ENCODE peak calls at places on chromosome 13, in five cellular contexts. G is suprapubic skin, O is H1, C is heart left ventricle, W is body of pancreas. D is an unnamed sample.

GRCh38 chr13:31051999-31052398 is 109.7 kb downstream of the HSPH1 start:
- DNase-seq in G (peak), O (no peak), C (no peak), W (no peak), D (no peak)

GRCh38 chr13:80504453-80504852 is 163.5 kb upstream of the SPRY2 start:
- DNase-seq in G (no peak), O (no peak), C (no peak), W (no peak), D (no peak)

GRCh38 chr13:106100261-106100919 is 435.1 kb downstream of the EFNB2 start:
- DNase-seq in G (no peak), O (peak), C (no peak), W (no peak), D (no peak)

GRCh38 chr13:27203186-27203585 is 31.6 kb upstream of the USP12 start:
- DNase-seq in G (no peak), O (no peak), C (no peak), W (no peak), D (no peak)

GRCh38 chr13:98523455-98524102 is 53.3 kb downstream of the STK24 start:
- DNase-seq in G (peak), O (no peak), C (no peak), W (no peak), D (no peak)

GRCh38 chr13:23741879-23742510 is 147.2 kb downstream of the MIPEP start:
- DNase-seq in G (no peak), O (peak), C (no peak), W (no peak), D (no peak)

GRCh38 chr13:76696370-76696769 is 189.8 kb downstream of the KCTD12 start:
- DNase-seq in G (no peak), O (no peak), C (no peak), W (no peak), D (no peak)

GRCh38 chr13:61410669-61411297 is 4.9 kb downstream of the PCDH20 start:
- DNase-seq in G (no peak), O (no peak), C (no peak), W (no peak), D (no peak)

GRCh38 chr13:35994131-35994966 is 136.8 kb downstream of the DCLK1 start:
- DNase-seq in G (no peak), O (no peak), C (peak), W (peak), D (no peak)

GRCh38 chr13:107018285-107018684 is 450.3 kb upstream of the ARGLU1 start:
- DNase-seq in G (no peak), O (no peak), C (no peak), W (no peak), D (no peak)

GRCh38 chr13:40589285-40590109 is 76.9 kb downstream of the FOXO1 start:
- DNase-seq in G (no peak), O (no peak), C (peak), W (peak), D (no peak)

GRCh38 chr13:51262501-51263211 is 40.5 kb downstream of the FAM124A start:
- DNase-seq in G (no peak), O (no peak), C (no peak), W (no peak), D (no peak)

GRCh38 chr13:42728507-42729180 is 52.7 kb upstream of the FAM216B start:
- DNase-seq in G (no peak), O (no peak), C (no peak), W (no peak), D (no peak)

GRCh38 chr13:50993908-50994307 is 84.3 kb downstream of the RNASEH2B start:
- DNase-seq in G (no peak), O (no peak), C (no peak), W (no peak), D (no peak)

GRCh38 chr13:99617474-99618255 is 116.4 kb downstream of the TM9SF2 start:
- DNase-seq in G (no peak), O (no peak), C (no peak), W (no peak), D (no peak)

GRCh38 chr13:51801631-51802099 is 2.3 kb downstream of the DHRS12 start:
- DNase-seq in G (no peak), O (no peak), C (peak), W (peak), D (peak)

GRCh38 chr13:60970736-60971135 is 444.9 kb downstream of the PCDH20 start:
- DNase-seq in G (no peak), O (peak), C (no peak), W (no peak), D (no peak)

GRCh38 chr13:31442605-31443004 is 242.8 kb downstream of the B3GLCT start:
- DNase-seq in G (no peak), O (no peak), C (no peak), W (no peak), D (no peak)

GRCh38 chr13:29571876-29572570 is 23.5 kb downstream of the SLC7A1 start:
- DNase-seq in G (no peak), O (no peak), C (no peak), W (no peak), D (no peak)

GRCh38 chr13:110250258-110250891 is 56.6 kb downstream of the COL4A1 start:
- DNase-seq in G (peak), O (no peak), C (peak), W (peak), D (no peak)

GRCh38 chr13:98172570-98173405 is 4.3 kb downstream of the RNF113B start:
- DNase-seq in G (no peak), O (no peak), C (no peak), W (no peak), D (no peak)

GRCh38 chr13:97506511-97506910 is 72.5 kb downstream of the RAP2A start:
- DNase-seq in G (no peak), O (no peak), C (no peak), W (peak), D (no peak)

GRCh38 chr13:97005631-97006262 is 11.5 kb upstream of the OXGR1 start:
- DNase-seq in G (no peak), O (no peak), C (no peak), W (no peak), D (no peak)

GRCh38 chr13:113979791-113980471 is 6.1 kb upstream of the C13orf46 start:
- DNase-seq in G (no peak), O (no peak), C (no peak), W (no peak), D (no peak)

GRCh38 chr13:113980489-113981064 is 6.7 kb upstream of the C13orf46 start:
- DNase-seq in G (no peak), O (no peak), C (no peak), W (no peak), D (no peak)

GRCh38 chr13:113981611-113982295 is 7.9 kb upstream of the C13orf46 start:
- DNase-seq in G (no peak), O (no peak), C (no peak), W (no peak), D (no peak)

GRCh38 chr13:113982296-113982661 is 8.4 kb upstream of the C13orf46 start:
- DNase-seq in G (peak), O (no peak), C (no peak), W (no peak), D (no peak)

GRCh38 chr13:113981201-113981605 is 7.3 kb upstream of the C13orf46 start:
- DNase-seq in G (peak), O (no peak), C (no peak), W (peak), D (peak)
- TF ChIP-seq POLR2A in G (no peak), O (no peak), C (no peak), W (peak), D (no peak)

DNA sequence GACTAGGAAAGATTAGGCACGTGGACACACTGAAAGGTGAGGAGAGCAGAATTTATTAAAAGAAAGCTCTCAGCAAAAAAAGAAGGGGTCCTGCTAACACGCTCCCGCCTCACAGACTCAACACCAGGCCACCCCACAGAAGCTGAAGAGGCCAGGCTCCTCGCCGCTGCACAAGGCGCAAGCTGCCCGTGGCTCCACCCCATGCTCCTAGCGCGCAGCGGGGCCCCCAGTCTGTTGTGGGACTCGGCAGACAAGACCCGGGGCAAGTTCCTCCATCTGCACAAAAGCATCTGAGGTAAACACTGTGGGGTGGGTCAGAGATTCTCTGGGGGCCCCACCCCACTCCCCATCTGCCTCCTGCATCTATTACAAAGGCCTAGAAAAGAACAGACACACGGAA is 1462.4 kb downstream of the EFNB2 start:
- DNase-seq in G (no peak), O (no peak), C (no peak), W (no peak), D (no peak)
- H3K27ac ChIP-seq in G (no peak), O (no peak), C (no peak), W (no peak), D (no peak)

GRCh38 chr13:45464687-45465453 is at the start of gene COG3:
- DNase-seq in G (peak), O (peak), C (peak), W (peak), D (peak)
- TF ChIP-seq POLR2A in G (peak), O (peak), C (peak), W (peak), D (peak)

GRCh38 chr13:67100723-67101122 is 129.4 kb downstream of the PCDH9 start:
- DNase-seq in G (no peak), O (no peak), C (no peak), W (no peak), D (no peak)
- H3K27ac ChIP-seq in G (no peak), O (no peak), C (no peak), W (no peak), D (no peak)

GRCh38 chr13:75480691-75481175 is 1.2 kb downstream of the TBC1D4 start:
- DNase-seq in G (peak), O (no peak), C (peak), W (peak), D (peak)

GRCh38 chr13:75481176-75482069 is 546 bp downstream of the TBC1D4 start:
- DNase-seq in G (no peak), O (no peak), C (peak), W (peak), D (no peak)

GRCh38 chr13:75479102-75479501 is 2.9 kb downstream of the TBC1D4 start:
- DNase-seq in G (no peak), O (no peak), C (no peak), W (no peak), D (no peak)

GRCh38 chr13:75482820-75483079 is 781 bp upstream of the TBC1D4 start:
- DNase-seq in G (no peak), O (no peak), C (no peak), W (no peak), D (no peak)

DNA sequence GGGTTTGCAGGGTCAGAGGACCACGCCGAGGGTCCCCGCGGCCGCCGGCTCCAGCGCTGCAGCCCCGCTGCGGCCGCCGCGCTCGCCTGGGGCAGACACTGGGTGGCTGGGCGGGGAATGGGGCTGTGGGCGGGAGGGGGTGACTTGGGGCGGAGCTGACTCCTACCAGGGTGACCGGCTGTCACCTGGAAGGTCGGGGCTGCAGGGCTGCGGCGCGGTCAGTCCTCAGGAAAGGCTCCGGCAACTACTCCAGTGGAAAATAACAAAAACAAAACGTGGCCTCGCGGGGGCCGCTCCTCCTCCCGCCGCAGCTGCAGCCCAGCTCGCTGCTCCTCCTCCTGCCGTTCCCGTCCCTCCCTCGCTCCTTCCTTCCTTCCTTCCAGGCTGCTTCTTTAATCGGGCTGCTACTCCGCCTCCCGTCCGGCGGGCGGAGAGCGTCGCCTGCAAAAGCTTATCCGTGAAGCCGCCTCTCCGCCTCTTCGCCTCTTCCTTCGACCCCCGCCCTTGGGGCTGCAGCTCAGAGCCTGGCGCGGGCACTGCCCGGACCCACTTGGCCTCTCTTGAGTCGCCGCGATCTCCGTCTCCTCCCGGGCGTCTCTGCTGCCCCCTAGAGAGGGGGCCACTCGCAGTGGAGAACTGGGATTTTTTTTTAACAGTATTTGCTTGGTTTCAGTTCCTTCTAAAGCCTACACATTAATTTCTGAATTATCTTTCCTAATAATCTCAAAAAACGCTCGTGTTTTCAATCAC is at the start of gene TBC1D4:
- DNase-seq in G (peak), O (peak), C (peak), W (peak), D (peak)
- TF ChIP-seq POLR2A in G (no peak), O (peak), C (peak), W (peak), D (no peak)

GRCh38 chr13:94636942-94637578 is 35.4 kb downstream of the GPR180 start:
- DNase-seq in G (no peak), O (no peak), C (no peak), W (no peak), D (no peak)

GRCh38 chr13:94630858-94631257 is 29.2 kb downstream of the GPR180 start:
- DNase-seq in G (no peak), O (no peak), C (no peak), W (peak), D (no peak)

DNA sequence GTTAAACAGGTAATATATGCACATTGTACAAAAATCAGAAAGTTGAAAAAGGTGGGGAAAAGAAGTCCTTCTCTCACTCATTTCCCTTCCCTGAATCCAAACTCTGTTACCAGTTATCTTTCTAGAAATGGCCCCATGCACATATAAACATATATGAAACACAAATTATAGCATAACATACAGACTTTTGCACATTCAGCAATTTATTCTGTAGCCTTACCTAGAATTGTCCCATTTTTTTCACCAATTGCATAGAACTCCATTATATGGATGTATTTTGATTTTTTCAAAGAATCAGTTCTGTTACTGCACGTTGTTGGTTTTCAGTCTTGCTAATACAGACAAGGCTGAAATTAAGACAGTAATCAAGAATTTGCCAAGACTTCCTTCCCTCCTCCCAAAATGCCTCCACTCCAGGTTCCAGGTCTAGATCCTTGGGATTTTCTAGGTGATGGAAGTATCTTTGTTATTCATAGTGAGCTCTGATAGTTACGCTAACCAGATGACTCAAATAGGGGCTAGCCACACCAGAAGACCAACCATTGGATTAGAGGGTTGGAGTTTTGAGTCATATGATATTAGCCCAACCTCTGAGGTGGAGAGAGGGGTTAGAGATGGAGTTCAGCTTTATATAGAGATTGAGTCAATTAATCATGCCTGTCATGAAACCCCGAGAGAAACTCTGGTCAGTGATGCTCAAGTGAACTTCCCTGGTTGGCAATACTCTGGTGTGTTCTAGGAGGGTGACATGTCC is 30.7 kb downstream of the GPR180 start:
- DNase-seq in G (no peak), O (no peak), C (no peak), W (no peak), D (no peak)
- H3K27ac ChIP-seq in G (no peak), O (no peak), C (no peak), W (no peak), D (no peak)

D was measured in breast epithelium.